ENCODE peak calls at places on chromosome 12, in four cellular contexts. R is neural crest cell, W is activated T-cell treated with anti-CD3 and anti-CD28 coated beads for 1 hour, F is mammary epithelial cell. X is an unnamed sample.

GRCh38 chr12:67916266-67916970 is 72.8 kb upstream of the IFNG-AS1 start:
- DNase-seq in R (no peak), W (no peak), F (no peak), X (peak)

GRCh38 chr12:15995801-15996200 is 84.7 kb downstream of the DERA start:
- DNase-seq in R (no peak), W (no peak), F (no peak), X (no peak)

GRCh38 chr12:57474430-57474829 is 5.2 kb downstream of the ARHGAP9 start:
- DNase-seq in R (no peak), W (no peak), F (no peak), X (no peak)

GRCh38 chr12:132522586-132523380 is 32.8 kb downstream of the FBRSL1 start:
- DNase-seq in R (no peak), W (no peak), F (no peak), X (no peak)

GRCh38 chr12:96883571-96883970 is 23.5 kb upstream of the NEDD1 start:
- DNase-seq in R (no peak), W (no peak), F (no peak), X (peak)

GRCh38 chr12:108175310-108175709 is 46.2 kb downstream of the WSCD2 start:
- DNase-seq in R (no peak), W (no peak), F (no peak), X (no peak)

GRCh38 chr12:102300824-102301461 is 103.3 kb upstream of the PMCH start:
- DNase-seq in R (no peak), W (no peak), F (peak), X (peak)

GRCh38 chr12:67377541-67377940 is 108.4 kb downstream of the CAND1 start:
- DNase-seq in R (no peak), W (no peak), F (peak), X (no peak)

GRCh38 chr12:4118017-4118510 is 155.5 kb upstream of the CCND2 start:
- DNase-seq in R (no peak), W (no peak), F (peak), X (peak)

GRCh38 chr12:131893605-131894312 is 663 bp upstream of the ULK1 start:
- DNase-seq in R (no peak), W (no peak), F (no peak), X (no peak)

GRCh38 chr12:27805238-27805637 is 25.2 kb upstream of the MANSC4 start:
- DNase-seq in R (no peak), W (no peak), F (no peak), X (no peak)

GRCh38 chr12:109020750-109021380 is at the start of gene SVOP:
- DNase-seq in R (peak), W (peak), F (peak), X (peak)

X was measured in EH.